ENCODE peak calls at places on chromosomes 16 and 17, in seven cellular contexts. M is IMR-90, G is H9, F is mesendoderm, Q is mesenchymal stem cell, T is neuronal stem cell, I is H1. J is an unnamed sample. For H3K4me1 and H3K27me3, the result is how much of the 10 kb centered on the place peaks cover.

GRCh38 chr17:49525831-49526741 is 31.0 kb downstream of the NGFR start:
- DNase-seq in F (no peak), G (peak), I (peak), M (no peak), Q (no peak), T (no peak), J (no peak)

GRCh38 chr17:77286641-77287431 is 146.1 kb downstream of the SEC14L1 start:
- DNase-seq in M (peak), F (no peak), Q (peak), T (no peak), G (no peak), I (no peak), J (peak)

GRCh38 chr17:75595919-75596310 is 8.3 kb downstream of the MYO15B start:
- DNase-seq in Q (no peak), G (peak), F (no peak), T (no peak), I (no peak), M (no peak), J (no peak)

GRCh38 chr17:6427284-6427781 is 7.6 kb downstream of the AIPL1 start:
- DNase-seq in T (no peak), M (peak), I (no peak), Q (peak), F (no peak), G (no peak), J (peak)

GRCh38 chr17:51045616-51046526 is 74.8 kb downstream of the SPAG9 start:
- DNase-seq in I (no peak), Q (no peak), M (no peak), F (peak), T (peak), G (no peak), J (no peak)

GRCh38 chr16:65294708-65295107 is 172.8 kb upstream of the CDH11 start:
- DNase-seq in T (no peak), M (no peak), Q (no peak), F (no peak), G (no peak), I (no peak), J (no peak)

GRCh38 chr17:20208717-20209116 is 199.6 kb downstream of the SPECC1 start:
- DNase-seq in F (no peak), G (no peak), M (no peak), I (no peak), Q (no peak), T (no peak), J (no peak)

GRCh38 chr17:62666801-62667591 is 39.5 kb downstream of the MRC2 start:
- DNase-seq in Q (no peak), T (no peak), I (no peak), F (no peak), M (no peak), G (peak), J (no peak)

GRCh38 chr16:55081622-55082593 is 151.2 kb downstream of the IRX5 start:
- DNase-seq in F (no peak), M (no peak), I (no peak), Q (no peak), T (no peak), G (no peak), J (no peak)

GRCh38 chr16:49703494-49703893 is 152.4 kb downstream of the ZNF423 start:
- DNase-seq in G (no peak), M (no peak), T (no peak), F (no peak), I (no peak), Q (no peak), J (no peak)

GRCh38 chr16:13168091-13168572 is 266.7 kb downstream of the SHISA9 start:
- DNase-seq in M (no peak), G (peak), T (no peak), Q (no peak), I (no peak), F (peak), J (no peak)

GRCh38 chr16:66551788-66552287 is 538 bp upstream of the CKLF start:
- DNase-seq in Q (no peak), T (no peak), I (no peak), F (no peak), G (no peak), M (no peak), J (no peak)

GRCh38 chr17:4072487-4073157 is 70.2 kb downstream of the ZZEF1 start:
- DNase-seq in I (no peak), T (no peak), M (peak), F (no peak), Q (peak), G (no peak), J (no peak)

GRCh38 chr17:82238562-82239201 is 9.8 kb downstream of the SLC16A3 start:
- DNase-seq in G (no peak), Q (no peak), I (no peak), T (no peak), F (no peak), M (peak), J (peak)

GRCh38 chr17:50213026-50214015 is 11.9 kb upstream of the COL1A1 start:
- DNase-seq in M (peak), G (peak), Q (peak), I (no peak), T (no peak), F (peak), J (no peak)

GRCh38 chr17:75380750-75381149 is 24.7 kb downstream of the GRB2 start:
- DNase-seq in M (no peak), T (no peak), Q (no peak), F (no peak), G (no peak), I (no peak), J (no peak)

GRCh38 chr16:14373901-14374300 is 256.2 kb downstream of the PARN start:
- DNase-seq in Q (no peak), M (no peak), T (no peak), I (no peak), G (no peak), F (no peak), J (peak)

GRCh38 chr17:40148527-40148926 is 8.2 kb downstream of the CASC3 start:
- DNase-seq in Q (no peak), G (no peak), I (no peak), T (no peak), F (no peak), M (no peak), J (no peak)
- H3K18ac ChIP-seq in Q (no peak), G (no peak), I (no peak), T (no peak), F (no peak), M (no peak), J (no peak)

GRCh38 chr16:3007957-3008748 is 4.6 kb upstream of the CLDN9 start:
- DNase-seq in Q (no peak), G (peak), F (peak), I (peak), T (no peak), M (no peak), J (no peak)
- H3K4me1 ChIP-seq in Q (under half), G (under half), F (under half), I (under half), T (under half), M (under half), J (under half)

DNA sequence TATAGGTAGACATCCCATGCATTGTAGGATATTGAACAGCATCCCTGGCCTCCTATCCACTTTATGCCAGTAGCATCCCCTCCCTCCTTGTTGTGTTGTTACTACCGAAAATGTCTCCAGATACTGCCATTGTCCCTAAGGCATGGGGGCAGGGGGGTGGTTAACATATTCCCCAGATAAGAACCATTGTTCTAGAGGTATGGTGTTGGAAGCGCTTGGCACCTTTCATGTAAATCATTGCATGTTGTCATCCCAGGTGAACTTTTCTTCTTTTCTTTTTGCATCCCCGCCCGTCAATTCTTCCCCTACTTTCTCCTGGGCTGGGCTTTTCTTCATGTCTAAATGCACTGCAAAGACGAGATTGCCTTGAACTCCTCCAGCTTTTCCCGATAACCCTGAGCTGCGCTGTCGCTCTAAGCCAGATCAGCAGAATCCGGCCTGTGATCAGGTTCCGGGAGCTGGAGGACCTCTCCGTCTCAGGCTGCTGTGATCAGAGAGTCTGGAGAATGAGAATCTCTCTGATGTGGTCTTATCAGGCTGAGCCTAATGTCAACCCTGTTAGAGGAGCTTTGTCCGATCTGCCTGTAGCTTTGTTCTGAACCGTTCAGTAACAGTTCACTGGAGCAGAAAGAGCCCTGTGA is 76.2 kb downstream of the RBFOX1 start:
- DNase-seq in G (no peak), T (no peak), F (peak), I (no peak), Q (no peak), M (no peak), J (no peak)
- H3K27me3 ChIP-seq in G (under half), T (under half), F (under half), I (under half), Q (under half), M (under half), J (under half)

DNA sequence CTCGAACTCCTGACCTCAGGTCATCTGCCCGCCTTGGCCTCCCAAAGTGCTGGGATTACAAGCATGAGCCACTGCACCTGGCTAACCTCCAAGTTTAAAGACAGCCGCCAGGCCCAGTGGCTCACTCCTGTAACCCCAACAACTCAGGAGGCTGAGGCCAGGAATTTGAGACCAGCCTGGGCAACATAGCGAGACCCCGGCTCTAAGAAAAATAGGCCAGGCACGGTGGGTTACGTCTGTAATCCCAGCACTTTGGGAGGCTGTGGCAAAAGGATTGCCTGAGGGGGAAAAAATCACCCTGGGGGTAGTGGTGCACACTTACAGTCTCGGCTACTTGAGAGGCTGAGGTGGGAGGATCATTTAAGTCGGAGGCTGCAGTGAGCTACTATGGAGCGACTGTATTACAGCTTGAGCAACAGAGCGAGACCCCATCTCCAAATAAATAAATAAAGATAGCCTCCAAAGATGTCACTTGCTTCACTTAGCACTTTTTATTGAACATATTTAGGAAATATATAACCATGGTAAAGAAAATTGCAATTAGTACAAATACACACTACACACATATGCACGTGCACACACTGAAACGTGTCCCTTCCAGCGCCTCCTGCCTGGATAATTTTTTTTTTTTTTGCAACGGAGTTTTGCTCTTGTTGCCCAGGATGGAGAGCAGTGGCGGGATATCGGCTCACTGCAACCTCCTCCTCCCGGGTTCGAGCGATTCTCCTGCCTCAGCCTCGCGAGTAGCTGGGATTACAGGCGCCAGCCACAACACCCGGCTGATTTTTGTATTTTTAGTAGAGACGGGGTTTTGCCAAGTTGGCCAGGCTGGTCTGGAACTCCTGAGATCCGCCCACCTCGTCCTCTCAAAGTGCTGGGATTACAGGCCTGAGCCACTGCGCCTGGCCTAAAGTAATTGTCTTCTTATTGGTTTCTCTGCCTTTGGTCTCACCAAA is 1.4 kb upstream of the BCKDK start:
- DNase-seq in I (no peak), F (no peak), M (no peak), G (no peak), T (no peak), Q (no peak), J (no peak)
- H3K18ac ChIP-seq in I (no peak), F (no peak), M (no peak), G (no peak), T (no peak), Q (no peak), J (no peak)

GRCh38 chr17:46193626-46194392 is 580 bp upstream of the KANSL1 start:
- DNase-seq in Q (peak), T (peak), I (peak), M (peak), F (peak), G (peak), J (peak)

GRCh38 chr17:46192484-46193245 is 564 bp downstream of the KANSL1 start:
- DNase-seq in T (peak), F (peak), G (peak), M (peak), Q (peak), I (peak), J (peak)

GRCh38 chr17:46194393-46195216 is 1.4 kb upstream of the KANSL1 start:
- DNase-seq in T (no peak), G (no peak), F (peak), I (no peak), M (peak), Q (peak), J (peak)

GRCh38 chr17:46192211-46192483 is 1.1 kb downstream of the KANSL1 start:
- DNase-seq in T (no peak), M (no peak), F (no peak), I (no peak), Q (no peak), G (no peak), J (no peak)

DNA sequence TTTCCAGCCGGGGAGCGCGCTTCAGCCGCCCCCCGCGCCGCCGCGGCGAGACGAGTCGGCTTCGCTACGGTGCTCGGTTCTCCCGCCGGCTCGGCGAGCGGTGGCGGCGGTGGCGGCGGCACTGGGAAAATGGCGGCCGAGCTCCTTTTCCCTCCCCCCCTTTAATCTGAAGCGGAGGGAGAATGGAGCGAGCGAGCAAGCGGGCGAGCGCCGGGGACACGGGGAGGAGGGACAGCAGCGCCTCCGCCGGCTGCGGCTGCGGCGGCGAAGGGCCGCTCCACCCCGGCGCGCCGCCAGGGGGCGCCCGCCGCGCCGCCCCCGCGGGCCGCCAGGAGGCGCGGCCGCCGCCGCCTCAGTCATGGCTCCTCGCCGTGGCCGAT is at the start of gene KANSL1:
- DNase-seq in T (peak), M (peak), I (peak), Q (peak), F (peak), G (peak), J (peak)
- H3K4me1 ChIP-seq in T (under half), M (under half), I (under half), Q (under half), F (under half), G (under half), J (under half)

DNA sequence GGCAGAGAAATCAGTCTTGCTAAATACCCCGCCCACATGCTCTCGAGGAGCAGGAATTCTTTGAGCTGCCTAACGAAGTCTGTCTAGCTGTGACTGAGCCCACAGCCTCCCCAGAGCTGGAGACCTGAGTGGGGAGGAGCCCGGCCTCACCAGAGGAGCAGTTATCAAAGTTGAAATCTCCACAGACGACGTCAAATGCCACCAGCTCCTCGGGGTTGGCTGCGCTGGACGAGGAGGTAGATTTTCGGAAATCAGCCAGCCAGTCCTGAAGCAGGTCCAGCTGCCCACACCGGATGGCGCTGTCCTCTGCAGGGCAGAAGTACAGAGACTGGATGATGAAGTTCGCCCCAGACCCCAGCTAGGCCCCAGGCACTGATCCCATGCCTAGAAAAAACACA is 53.8 kb downstream of the PRMT7 start:
- DNase-seq in T (no peak), M (peak), Q (no peak), F (peak), I (peak), G (peak), J (peak)
- H3K27me3 ChIP-seq in T (under half), M (under half), Q (half or more), F (under half), I (under half), G (under half), J (under half)

J was measured in trophoblast cell.